ENCODE peak calls at places on chromosomes 2 and 18, in seven cellular contexts. One of them, this sample, is unnamed.

GRCh38 chr18:2515908-2516625 is 55.2 kb downstream of the METTL4 start:
- DNase-seq in NCI-H1694: no peak
- DNase-seq in activated T-helper 1 cell treated with Interleukin-2 at 50 U/mL for 16 hours: no peak
- DNase-seq in ACHN: peak; percentile 55
- DNase-seq in GM23338: no peak
- DNase-seq in pancreas: no peak
- DNase-seq in HFFc6: peak; percentile 90
- DNase-seq in this sample: peak; percentile 30

GRCh38 chr2:216391401-216391800 is 19.1 kb upstream of the MARCHF4 start:
- DNase-seq in HFFc6: peak; percentile 30
- DNase-seq in pancreas: no peak
- DNase-seq in activated T-helper 1 cell treated with Interleukin-2 at 50 U/mL for 16 hours: no peak
- DNase-seq in ACHN: no peak
- DNase-seq in GM23338: no peak
- DNase-seq in NCI-H1694: no peak
- DNase-seq in this sample: no peak

GRCh38 chr2:36338827-36339145 is 16.8 kb upstream of the CRIM1 start:
- DNase-seq in activated T-helper 1 cell treated with Interleukin-2 at 50 U/mL for 16 hours: no peak
- DNase-seq in NCI-H1694: no peak
- DNase-seq in GM23338: peak; percentile 63
- DNase-seq in pancreas: no peak
- DNase-seq in ACHN: peak; percentile 96
- DNase-seq in HFFc6: peak; percentile 56
- DNase-seq in this sample: no peak

GRCh38 chr2:23492941-23493340 is 108.0 kb downstream of the KLHL29 start:
- DNase-seq in GM23338: no peak
- DNase-seq in HFFc6: no peak
- DNase-seq in activated T-helper 1 cell treated with Interleukin-2 at 50 U/mL for 16 hours: no peak
- DNase-seq in pancreas: no peak
- DNase-seq in NCI-H1694: peak; percentile 87
- DNase-seq in ACHN: no peak
- DNase-seq in this sample: no peak

GRCh38 chr2:237326250-237327171 is 87.5 kb downstream of the COL6A3 start:
- DNase-seq in GM23338: no peak
- DNase-seq in NCI-H1694: no peak
- DNase-seq in HFFc6: no peak
- DNase-seq in pancreas: no peak
- DNase-seq in activated T-helper 1 cell treated with Interleukin-2 at 50 U/mL for 16 hours: no peak
- DNase-seq in ACHN: no peak
- DNase-seq in this sample: no peak

GRCh38 chr2:158973511-158973956 is 5.1 kb downstream of the TANC1 start:
- DNase-seq in pancreas: no peak
- DNase-seq in GM23338: no peak
- DNase-seq in HFFc6: no peak
- DNase-seq in NCI-H1694: no peak
- DNase-seq in activated T-helper 1 cell treated with Interleukin-2 at 50 U/mL for 16 hours: no peak
- DNase-seq in ACHN: no peak
- DNase-seq in this sample: no peak

GRCh38 chr2:26136431-26136830 is 36.5 kb upstream of the GAREM2 start:
- DNase-seq in pancreas: no peak
- DNase-seq in ACHN: no peak
- DNase-seq in activated T-helper 1 cell treated with Interleukin-2 at 50 U/mL for 16 hours: no peak
- DNase-seq in GM23338: no peak
- DNase-seq in HFFc6: no peak
- DNase-seq in NCI-H1694: no peak
- DNase-seq in this sample: no peak

GRCh38 chr2:65383571-65384488 is 48.6 kb downstream of the SPRED2 start:
- DNase-seq in HFFc6: no peak
- DNase-seq in ACHN: no peak
- DNase-seq in NCI-H1694: no peak
- DNase-seq in pancreas: peak; percentile 34
- DNase-seq in activated T-helper 1 cell treated with Interleukin-2 at 50 U/mL for 16 hours: no peak
- DNase-seq in GM23338: no peak
- DNase-seq in this sample: no peak

GRCh38 chr2:241797441-241798080 is 11.4 kb upstream of the NEU4 start:
- DNase-seq in HFFc6: no peak
- DNase-seq in activated T-helper 1 cell treated with Interleukin-2 at 50 U/mL for 16 hours: no peak
- DNase-seq in GM23338: no peak
- DNase-seq in pancreas: no peak
- DNase-seq in NCI-H1694: no peak
- DNase-seq in ACHN: no peak
- DNase-seq in this sample: no peak

GRCh38 chr2:20501974-20502373 is 55.1 kb downstream of the RHOB start:
- DNase-seq in ACHN: no peak
- DNase-seq in pancreas: no peak
- DNase-seq in HFFc6: peak; percentile 94
- DNase-seq in GM23338: no peak
- DNase-seq in NCI-H1694: no peak
- DNase-seq in activated T-helper 1 cell treated with Interleukin-2 at 50 U/mL for 16 hours: no peak
- DNase-seq in this sample: no peak

GRCh38 chr2:58553937-58554336 is 312.8 kb upstream of the FANCL start:
- DNase-seq in pancreas: no peak
- DNase-seq in GM23338: peak; percentile 72
- DNase-seq in HFFc6: no peak
- DNase-seq in activated T-helper 1 cell treated with Interleukin-2 at 50 U/mL for 16 hours: no peak
- DNase-seq in ACHN: peak; percentile 22
- DNase-seq in NCI-H1694: no peak
- DNase-seq in this sample: peak; percentile 1

GRCh38 chr2:238868616-238869292 is 20.9 kb downstream of the TWIST2 start:
- DNase-seq in HFFc6: peak; percentile 82
- DNase-seq in NCI-H1694: no peak
- DNase-seq in pancreas: no peak
- DNase-seq in ACHN: no peak
- DNase-seq in GM23338: no peak
- DNase-seq in activated T-helper 1 cell treated with Interleukin-2 at 50 U/mL for 16 hours: no peak
- DNase-seq in this sample: no peak

GRCh38 chr2:195009202-195009601 is 647.8 kb upstream of the SLC39A10 start:
- DNase-seq in NCI-H1694: no peak
- DNase-seq in HFFc6: no peak
- DNase-seq in activated T-helper 1 cell treated with Interleukin-2 at 50 U/mL for 16 hours: no peak
- DNase-seq in GM23338: no peak
- DNase-seq in pancreas: no peak
- DNase-seq in ACHN: no peak
- DNase-seq in this sample: no peak

GRCh38 chr2:241009191-241009590 is 10.8 kb downstream of the SNED1 start:
- DNase-seq in HFFc6: no peak
- DNase-seq in GM23338: no peak
- DNase-seq in NCI-H1694: no peak
- DNase-seq in pancreas: no peak
- DNase-seq in activated T-helper 1 cell treated with Interleukin-2 at 50 U/mL for 16 hours: no peak
- DNase-seq in ACHN: no peak
- DNase-seq in this sample: no peak

GRCh38 chr2:121017411-121017810 is 267.6 kb downstream of the TFCP2L1 start:
- DNase-seq in ACHN: no peak
- DNase-seq in pancreas: no peak
- DNase-seq in HFFc6: no peak
- DNase-seq in NCI-H1694: no peak
- DNase-seq in GM23338: no peak
- DNase-seq in activated T-helper 1 cell treated with Interleukin-2 at 50 U/mL for 16 hours: no peak
- DNase-seq in this sample: no peak

GRCh38 chr18:13447621-13448020 is 229.1 kb downstream of the LDLRAD4 start:
- DNase-seq in HFFc6: no peak
- DNase-seq in activated T-helper 1 cell treated with Interleukin-2 at 50 U/mL for 16 hours: no peak
- DNase-seq in GM23338: peak; percentile 48
- DNase-seq in ACHN: no peak
- DNase-seq in NCI-H1694: peak; percentile 24
- DNase-seq in pancreas: no peak
- DNase-seq in this sample: no peak

GRCh38 chr2:42848726-42849290 is 56.4 kb upstream of the HAAO start:
- DNase-seq in HFFc6: no peak
- DNase-seq in GM23338: no peak
- DNase-seq in activated T-helper 1 cell treated with Interleukin-2 at 50 U/mL for 16 hours: no peak
- DNase-seq in pancreas: no peak
- DNase-seq in ACHN: no peak
- DNase-seq in NCI-H1694: no peak
- DNase-seq in this sample: no peak

GRCh38 chr2:46167924-46168323 is 129.3 kb upstream of the EPAS1 start:
- DNase-seq in ACHN: no peak
- DNase-seq in pancreas: no peak
- DNase-seq in GM23338: no peak
- DNase-seq in HFFc6: no peak
- DNase-seq in NCI-H1694: no peak
- DNase-seq in activated T-helper 1 cell treated with Interleukin-2 at 50 U/mL for 16 hours: no peak
- DNase-seq in this sample: no peak

GRCh38 chr2:148338544-148338943 is 306.0 kb upstream of the EPC2 start:
- DNase-seq in ACHN: peak; percentile 18
- DNase-seq in activated T-helper 1 cell treated with Interleukin-2 at 50 U/mL for 16 hours: no peak
- DNase-seq in pancreas: no peak
- DNase-seq in NCI-H1694: no peak
- DNase-seq in HFFc6: peak; percentile 67
- DNase-seq in GM23338: no peak
- DNase-seq in this sample: peak; percentile 2

GRCh38 chr2:20050712-20051517 is 513 bp downstream of the LAPTM4A start:
- DNase-seq in pancreas: peak; percentile 38
- DNase-seq in activated T-helper 1 cell treated with Interleukin-2 at 50 U/mL for 16 hours: no peak
- DNase-seq in NCI-H1694: no peak
- DNase-seq in HFFc6: peak; percentile 71
- DNase-seq in ACHN: peak; percentile 75
- DNase-seq in GM23338: peak; percentile 73
- DNase-seq in this sample: no peak

GRCh38 chr2:171410624-171411023 is 23.2 kb downstream of the METTL8 start:
- DNase-seq in activated T-helper 1 cell treated with Interleukin-2 at 50 U/mL for 16 hours: no peak
- DNase-seq in NCI-H1694: no peak
- DNase-seq in ACHN: no peak
- DNase-seq in HFFc6: peak; percentile 33
- DNase-seq in pancreas: no peak
- DNase-seq in GM23338: no peak
- DNase-seq in this sample: no peak

GRCh38 chr2:158889135-158889853 is 79.1 kb upstream of the TANC1 start:
- DNase-seq in activated T-helper 1 cell treated with Interleukin-2 at 50 U/mL for 16 hours: no peak
- DNase-seq in NCI-H1694: no peak
- DNase-seq in pancreas: no peak
- DNase-seq in GM23338: no peak
- DNase-seq in HFFc6: no peak
- DNase-seq in ACHN: no peak
- DNase-seq in this sample: no peak

GRCh38 chr18:72375628-72376027 is 168.5 kb downstream of the CBLN2 start:
- DNase-seq in NCI-H1694: no peak
- DNase-seq in ACHN: peak; percentile 8
- DNase-seq in pancreas: no peak
- DNase-seq in GM23338: no peak
- DNase-seq in HFFc6: no peak
- DNase-seq in activated T-helper 1 cell treated with Interleukin-2 at 50 U/mL for 16 hours: no peak
- DNase-seq in this sample: no peak

GRCh38 chr18:31555971-31556747 is 35.5 kb upstream of the TTR start:
- DNase-seq in pancreas: no peak
- DNase-seq in HFFc6: peak; percentile 55
- DNase-seq in ACHN: peak; percentile 67
- DNase-seq in activated T-helper 1 cell treated with Interleukin-2 at 50 U/mL for 16 hours: no peak
- DNase-seq in NCI-H1694: peak; percentile 56
- DNase-seq in GM23338: peak; percentile 78
- DNase-seq in this sample: peak; percentile 2

GRCh38 chr18:70640336-70640887 is 351.6 kb downstream of the SOCS6 start:
- DNase-seq in HFFc6: no peak
- DNase-seq in ACHN: no peak
- DNase-seq in activated T-helper 1 cell treated with Interleukin-2 at 50 U/mL for 16 hours: no peak
- DNase-seq in pancreas: no peak
- DNase-seq in GM23338: no peak
- DNase-seq in NCI-H1694: no peak
- DNase-seq in this sample: no peak

GRCh38 chr2:128640847-128641360 is 322.2 kb upstream of the HS6ST1 start:
- DNase-seq in GM23338: no peak
- DNase-seq in HFFc6: no peak
- DNase-seq in pancreas: no peak
- DNase-seq in NCI-H1694: no peak
- DNase-seq in activated T-helper 1 cell treated with Interleukin-2 at 50 U/mL for 16 hours: no peak
- DNase-seq in ACHN: no peak
- DNase-seq in this sample: no peak

GRCh38 chr2:37829616-37830385 is 95.3 kb upstream of the RMDN2 start:
- DNase-seq in NCI-H1694: no peak
- DNase-seq in ACHN: no peak
- DNase-seq in HFFc6: no peak
- DNase-seq in pancreas: no peak
- DNase-seq in activated T-helper 1 cell treated with Interleukin-2 at 50 U/mL for 16 hours: no peak
- DNase-seq in GM23338: no peak
- DNase-seq in this sample: no peak

GRCh38 chr2:95061601-95062183 is 36.2 kb downstream of the MAL start:
- DNase-seq in pancreas: no peak
- DNase-seq in activated T-helper 1 cell treated with Interleukin-2 at 50 U/mL for 16 hours: no peak
- DNase-seq in GM23338: no peak
- DNase-seq in HFFc6: no peak
- DNase-seq in NCI-H1694: no peak
- DNase-seq in ACHN: no peak
- DNase-seq in this sample: no peak

GRCh38 chr2:233329489-233330135 is 22.0 kb downstream of the SAG start:
- DNase-seq in pancreas: no peak
- DNase-seq in GM23338: peak; percentile 13
- DNase-seq in NCI-H1694: peak; percentile 69
- DNase-seq in activated T-helper 1 cell treated with Interleukin-2 at 50 U/mL for 16 hours: no peak
- DNase-seq in HFFc6: no peak
- DNase-seq in ACHN: no peak
- DNase-seq in this sample: no peak

GRCh38 chr18:48928787-48929186 is 22.0 kb downstream of the SMAD7 start:
- DNase-seq in activated T-helper 1 cell treated with Interleukin-2 at 50 U/mL for 16 hours: peak; percentile 64
- DNase-seq in HFFc6: no peak
- DNase-seq in NCI-H1694: no peak
- DNase-seq in ACHN: no peak
- DNase-seq in GM23338: no peak
- DNase-seq in pancreas: no peak
- DNase-seq in this sample: peak; percentile 95

GRCh38 chr18:58860747-58861224 is 3.9 kb upstream of the ZNF532 start:
- DNase-seq in GM23338: no peak
- DNase-seq in HFFc6: no peak
- DNase-seq in activated T-helper 1 cell treated with Interleukin-2 at 50 U/mL for 16 hours: no peak
- DNase-seq in ACHN: no peak
- DNase-seq in NCI-H1694: no peak
- DNase-seq in pancreas: no peak
- DNase-seq in this sample: no peak

GRCh38 chr2:165018207-165018606 is 62.9 kb upstream of the SLC38A11 start:
- DNase-seq in ACHN: no peak
- DNase-seq in GM23338: peak; percentile 87
- DNase-seq in activated T-helper 1 cell treated with Interleukin-2 at 50 U/mL for 16 hours: no peak
- DNase-seq in pancreas: no peak
- DNase-seq in NCI-H1694: no peak
- DNase-seq in HFFc6: no peak
- DNase-seq in this sample: no peak

GRCh38 chr2:171574149-171574795 is 52.0 kb downstream of the CYBRD1 start:
- DNase-seq in activated T-helper 1 cell treated with Interleukin-2 at 50 U/mL for 16 hours: peak; percentile 65
- DNase-seq in ACHN: peak; percentile 80
- DNase-seq in pancreas: peak; percentile 79
- DNase-seq in GM23338: peak; percentile 73
- DNase-seq in NCI-H1694: peak; percentile 35
- DNase-seq in HFFc6: peak; percentile 62
- DNase-seq in this sample: peak; percentile 72

GRCh38 chr18:49884465-49884864 is 71.1 kb upstream of the ACAA2 start:
- DNase-seq in NCI-H1694: no peak
- DNase-seq in HFFc6: no peak
- DNase-seq in pancreas: no peak
- DNase-seq in ACHN: no peak
- DNase-seq in activated T-helper 1 cell treated with Interleukin-2 at 50 U/mL for 16 hours: no peak
- DNase-seq in GM23338: no peak
- DNase-seq in this sample: no peak

GRCh38 chr2:21010813-21011439 is 32.9 kb downstream of the APOB start:
- DNase-seq in NCI-H1694: no peak
- DNase-seq in ACHN: no peak
- DNase-seq in HFFc6: no peak
- DNase-seq in activated T-helper 1 cell treated with Interleukin-2 at 50 U/mL for 16 hours: no peak
- DNase-seq in GM23338: no peak
- DNase-seq in pancreas: no peak
- DNase-seq in this sample: no peak

GRCh38 chr2:44746856-44747612 is 194.5 kb upstream of the SIX3 start:
- DNase-seq in GM23338: peak; percentile 51
- DNase-seq in HFFc6: no peak
- DNase-seq in ACHN: no peak
- DNase-seq in NCI-H1694: no peak
- DNase-seq in pancreas: no peak
- DNase-seq in activated T-helper 1 cell treated with Interleukin-2 at 50 U/mL for 16 hours: no peak
- DNase-seq in this sample: no peak

GRCh38 chr2:153163055-153163454 is 315.5 kb downstream of the RPRM start:
- DNase-seq in GM23338: peak; percentile 89
- DNase-seq in ACHN: peak; percentile 48
- DNase-seq in NCI-H1694: peak; percentile 61
- DNase-seq in activated T-helper 1 cell treated with Interleukin-2 at 50 U/mL for 16 hours: no peak
- DNase-seq in pancreas: no peak
- DNase-seq in HFFc6: no peak
- DNase-seq in this sample: peak; percentile 3

GRCh38 chr2:159982270-159982669 is 80.1 kb downstream of the PLA2R1 start:
- DNase-seq in GM23338: no peak
- DNase-seq in ACHN: peak; percentile 35
- DNase-seq in pancreas: no peak
- DNase-seq in HFFc6: peak; percentile 70
- DNase-seq in activated T-helper 1 cell treated with Interleukin-2 at 50 U/mL for 16 hours: no peak
- DNase-seq in NCI-H1694: no peak
- DNase-seq in this sample: no peak